ENCODE peak calls at places on chromosomes 5 and 9, in seven cellular contexts. G, E, V, A, P, Z and D are unnamed samples.

GRCh38 chr5:154258531-154259217 is 68.1 kb downstream of the GALNT10 start:
- DNase-seq in V (no peak), A (no peak), E (no peak), P (no peak), Z (peak; percentile 27), G (no peak), D (no peak)

GRCh38 chr5:33997331-33997983 is 10.4 kb downstream of the AMACR start:
- DNase-seq in Z (peak; percentile 75), A (peak; percentile 87), V (peak; percentile 21), E (peak; percentile 60), P (peak; percentile 87), G (no peak), D (peak; percentile 75)

GRCh38 chr9:88007291-88007650 is 32.9 kb upstream of the CDK20 start:
- DNase-seq in Z (no peak), V (no peak), G (no peak), A (peak; percentile 3), E (peak; percentile 64), P (no peak), D (no peak)

GRCh38 chr5:87074072-87074471 is 193.6 kb upstream of the RASA1 start:
- DNase-seq in A (no peak), E (no peak), P (no peak), Z (no peak), V (no peak), G (no peak), D (no peak)

GRCh38 chr5:54329731-54330709 is 19.6 kb upstream of the ARL15 start:
- DNase-seq in Z (peak; percentile 24), P (no peak), V (no peak), A (peak; percentile 86), G (no peak), E (no peak), D (no peak)

GRCh38 chr5:59099270-59099994 is 516.6 kb downstream of the RAB3C start:
- DNase-seq in G (peak; percentile 13), Z (peak; percentile 43), P (no peak), E (peak; percentile 49), V (no peak), A (peak; percentile 89), D (no peak)

GRCh38 chr5:133569347-133569746 is 43.0 kb downstream of the FSTL4 start:
- DNase-seq in G (no peak), Z (no peak), P (peak; percentile 35), E (no peak), A (no peak), V (no peak), D (no peak)

GRCh38 chr5:128572546-128573339 is 34.7 kb upstream of the FBN2 start:
- DNase-seq in P (no peak), G (no peak), Z (no peak), E (no peak), A (peak; percentile 44), V (no peak), D (no peak)

GRCh38 chr9:133956520-133957076 is 35.5 kb downstream of the VAV2 start:
- DNase-seq in P (peak; percentile 63), Z (peak; percentile 51), V (no peak), A (peak; percentile 28), G (no peak), E (peak; percentile 50), D (no peak)

GRCh38 chr9:115118471-115119156 is 657 bp upstream of the TNC start:
- DNase-seq in V (peak; percentile 96), P (peak; percentile 43), A (peak; percentile 95), G (no peak), Z (peak; percentile 83), E (no peak), D (peak; percentile 72)

GRCh38 chr9:26746357-26747072 is 146.1 kb downstream of the CAAP1 start:
- DNase-seq in A (peak; percentile 31), P (no peak), V (no peak), Z (peak; percentile 61), E (peak; percentile 76), G (no peak), D (no peak)

GRCh38 chr5:124554746-124555145 is 191.7 kb downstream of the ZNF608 start:
- DNase-seq in E (no peak), Z (no peak), P (no peak), G (no peak), A (no peak), V (no peak), D (no peak)

GRCh38 chr9:136692190-136693134 is 5.2 kb upstream of the AGPAT2 start:
- DNase-seq in V (no peak), P (no peak), A (no peak), Z (no peak), G (no peak), E (no peak), D (no peak)